ENCODE peak calls at places on chromosome 6, in nine cellular contexts. One of them, this sample, is unnamed.

GRCh38 chr6:109874621-109875020 is 103.5 kb upstream of the GPR6 start:
- DNase-seq in IMR-90: no peak
- DNase-seq in stimulated activated CD4-positive, alpha-beta T cell treated with anti-CD3 and anti-CD28 coated beads, TNF-alpha, amount 100 ng/mL, for 48 hours: no peak
- DNase-seq in RPMI8226: no peak
- DNase-seq in cardiac muscle cell: no peak
- DNase-seq in GM04504: no peak
- DNase-seq in fibroblast of lung: no peak
- DNase-seq in A172: no peak
- DNase-seq in activated CD4-positive, alpha-beta T cell treated with anti-CD3 and anti-CD28 coated beads, Interleukin-2, amount 50 U/mL, for 4 hours: no peak
- DNase-seq in this sample: no peak

GRCh38 chr6:165049362-165049761 is 260.0 kb downstream of the C6orf118 start:
- DNase-seq in IMR-90: no peak
- DNase-seq in stimulated activated CD4-positive, alpha-beta T cell treated with anti-CD3 and anti-CD28 coated beads, TNF-alpha, amount 100 ng/mL, for 48 hours: peak
- DNase-seq in RPMI8226: peak
- DNase-seq in cardiac muscle cell: peak
- DNase-seq in GM04504: no peak
- DNase-seq in fibroblast of lung: no peak
- DNase-seq in A172: peak
- DNase-seq in activated CD4-positive, alpha-beta T cell treated with anti-CD3 and anti-CD28 coated beads, Interleukin-2, amount 50 U/mL, for 4 hours: no peak
- DNase-seq in this sample: no peak

GRCh38 chr6:136969433-136969832 is 47.3 kb downstream of the SLC35D3 start:
- DNase-seq in IMR-90: no peak
- DNase-seq in stimulated activated CD4-positive, alpha-beta T cell treated with anti-CD3 and anti-CD28 coated beads, TNF-alpha, amount 100 ng/mL, for 48 hours: no peak
- DNase-seq in RPMI8226: no peak
- DNase-seq in cardiac muscle cell: no peak
- DNase-seq in GM04504: no peak
- DNase-seq in fibroblast of lung: no peak
- DNase-seq in A172: no peak
- DNase-seq in activated CD4-positive, alpha-beta T cell treated with anti-CD3 and anti-CD28 coated beads, Interleukin-2, amount 50 U/mL, for 4 hours: no peak
- DNase-seq in this sample: no peak

GRCh38 chr6:135897087-135897486 is 45.6 kb downstream of the PDE7B start:
- DNase-seq in IMR-90: no peak
- DNase-seq in stimulated activated CD4-positive, alpha-beta T cell treated with anti-CD3 and anti-CD28 coated beads, TNF-alpha, amount 100 ng/mL, for 48 hours: no peak
- DNase-seq in RPMI8226: no peak
- DNase-seq in cardiac muscle cell: no peak
- DNase-seq in GM04504: no peak
- DNase-seq in fibroblast of lung: no peak
- DNase-seq in A172: no peak
- DNase-seq in activated CD4-positive, alpha-beta T cell treated with anti-CD3 and anti-CD28 coated beads, Interleukin-2, amount 50 U/mL, for 4 hours: no peak
- DNase-seq in this sample: no peak

GRCh38 chr6:52635049-52635577 is 35.8 kb upstream of the TMEM14A start:
- DNase-seq in IMR-90: peak
- DNase-seq in stimulated activated CD4-positive, alpha-beta T cell treated with anti-CD3 and anti-CD28 coated beads, TNF-alpha, amount 100 ng/mL, for 48 hours: peak
- DNase-seq in RPMI8226: no peak
- DNase-seq in cardiac muscle cell: peak
- DNase-seq in GM04504: no peak
- DNase-seq in fibroblast of lung: no peak
- DNase-seq in A172: no peak
- DNase-seq in activated CD4-positive, alpha-beta T cell treated with anti-CD3 and anti-CD28 coated beads, Interleukin-2, amount 50 U/mL, for 4 hours: no peak
- DNase-seq in this sample: no peak

GRCh38 chr6:2129076-2129695 is 116.2 kb downstream of the GMDS start:
- DNase-seq in IMR-90: no peak
- DNase-seq in stimulated activated CD4-positive, alpha-beta T cell treated with anti-CD3 and anti-CD28 coated beads, TNF-alpha, amount 100 ng/mL, for 48 hours: no peak
- DNase-seq in RPMI8226: no peak
- DNase-seq in cardiac muscle cell: no peak
- DNase-seq in GM04504: no peak
- DNase-seq in fibroblast of lung: no peak
- DNase-seq in A172: no peak
- DNase-seq in activated CD4-positive, alpha-beta T cell treated with anti-CD3 and anti-CD28 coated beads, Interleukin-2, amount 50 U/mL, for 4 hours: no peak
- DNase-seq in this sample: no peak

GRCh38 chr6:157442296-157442695 is 61.3 kb downstream of the ZDHHC14 start:
- DNase-seq in IMR-90: peak
- DNase-seq in stimulated activated CD4-positive, alpha-beta T cell treated with anti-CD3 and anti-CD28 coated beads, TNF-alpha, amount 100 ng/mL, for 48 hours: no peak
- DNase-seq in RPMI8226: no peak
- DNase-seq in cardiac muscle cell: peak
- DNase-seq in GM04504: no peak
- DNase-seq in fibroblast of lung: peak
- DNase-seq in A172: peak
- DNase-seq in activated CD4-positive, alpha-beta T cell treated with anti-CD3 and anti-CD28 coated beads, Interleukin-2, amount 50 U/mL, for 4 hours: no peak
- DNase-seq in this sample: no peak

GRCh38 chr6:35728663-35729348 is 8.0 kb upstream of the ARMC12 start:
- DNase-seq in IMR-90: no peak
- DNase-seq in stimulated activated CD4-positive, alpha-beta T cell treated with anti-CD3 and anti-CD28 coated beads, TNF-alpha, amount 100 ng/mL, for 48 hours: no peak
- DNase-seq in RPMI8226: peak
- DNase-seq in cardiac muscle cell: no peak
- DNase-seq in GM04504: no peak
- DNase-seq in fibroblast of lung: no peak
- DNase-seq in A172: no peak
- DNase-seq in activated CD4-positive, alpha-beta T cell treated with anti-CD3 and anti-CD28 coated beads, Interleukin-2, amount 50 U/mL, for 4 hours: no peak
- DNase-seq in this sample: no peak

GRCh38 chr6:168217880-168218537 is 101.6 kb downstream of the DACT2 start:
- DNase-seq in IMR-90: no peak
- DNase-seq in stimulated activated CD4-positive, alpha-beta T cell treated with anti-CD3 and anti-CD28 coated beads, TNF-alpha, amount 100 ng/mL, for 48 hours: no peak
- DNase-seq in RPMI8226: peak
- DNase-seq in cardiac muscle cell: peak
- DNase-seq in GM04504: no peak
- DNase-seq in fibroblast of lung: no peak
- DNase-seq in A172: no peak
- DNase-seq in activated CD4-positive, alpha-beta T cell treated with anti-CD3 and anti-CD28 coated beads, Interleukin-2, amount 50 U/mL, for 4 hours: no peak
- DNase-seq in this sample: no peak

GRCh38 chr6:112781236-112781635 is 434.1 kb downstream of the RFPL4B start:
- DNase-seq in IMR-90: peak
- DNase-seq in stimulated activated CD4-positive, alpha-beta T cell treated with anti-CD3 and anti-CD28 coated beads, TNF-alpha, amount 100 ng/mL, for 48 hours: no peak
- DNase-seq in RPMI8226: no peak
- DNase-seq in cardiac muscle cell: peak
- DNase-seq in GM04504: no peak
- DNase-seq in fibroblast of lung: peak
- DNase-seq in A172: peak
- DNase-seq in activated CD4-positive, alpha-beta T cell treated with anti-CD3 and anti-CD28 coated beads, Interleukin-2, amount 50 U/mL, for 4 hours: no peak
- DNase-seq in this sample: peak

GRCh38 chr6:24229694-24230093 is 103.7 kb downstream of the NRSN1 start:
- DNase-seq in IMR-90: no peak
- DNase-seq in stimulated activated CD4-positive, alpha-beta T cell treated with anti-CD3 and anti-CD28 coated beads, TNF-alpha, amount 100 ng/mL, for 48 hours: no peak
- DNase-seq in RPMI8226: no peak
- DNase-seq in cardiac muscle cell: no peak
- DNase-seq in GM04504: no peak
- DNase-seq in fibroblast of lung: no peak
- DNase-seq in A172: no peak
- DNase-seq in activated CD4-positive, alpha-beta T cell treated with anti-CD3 and anti-CD28 coated beads, Interleukin-2, amount 50 U/mL, for 4 hours: no peak
- DNase-seq in this sample: no peak

GRCh38 chr6:31057426-31058003 is 47.2 kb downstream of the MUC22 start:
- DNase-seq in IMR-90: peak
- DNase-seq in stimulated activated CD4-positive, alpha-beta T cell treated with anti-CD3 and anti-CD28 coated beads, TNF-alpha, amount 100 ng/mL, for 48 hours: no peak
- DNase-seq in RPMI8226: no peak
- DNase-seq in cardiac muscle cell: peak
- DNase-seq in GM04504: no peak
- DNase-seq in fibroblast of lung: peak
- DNase-seq in A172: peak
- DNase-seq in activated CD4-positive, alpha-beta T cell treated with anti-CD3 and anti-CD28 coated beads, Interleukin-2, amount 50 U/mL, for 4 hours: no peak
- DNase-seq in this sample: no peak

GRCh38 chr6:23181301-23182110 is 612.1 kb downstream of the HDGFL1 start:
- DNase-seq in IMR-90: no peak
- DNase-seq in stimulated activated CD4-positive, alpha-beta T cell treated with anti-CD3 and anti-CD28 coated beads, TNF-alpha, amount 100 ng/mL, for 48 hours: no peak
- DNase-seq in RPMI8226: no peak
- DNase-seq in cardiac muscle cell: no peak
- DNase-seq in GM04504: no peak
- DNase-seq in fibroblast of lung: no peak
- DNase-seq in A172: no peak
- DNase-seq in activated CD4-positive, alpha-beta T cell treated with anti-CD3 and anti-CD28 coated beads, Interleukin-2, amount 50 U/mL, for 4 hours: no peak
- DNase-seq in this sample: no peak

GRCh38 chr6:161333410-161333809 is 59.5 kb upstream of the AGPAT4 start:
- DNase-seq in IMR-90: no peak
- DNase-seq in stimulated activated CD4-positive, alpha-beta T cell treated with anti-CD3 and anti-CD28 coated beads, TNF-alpha, amount 100 ng/mL, for 48 hours: no peak
- DNase-seq in RPMI8226: no peak
- DNase-seq in cardiac muscle cell: no peak
- DNase-seq in GM04504: no peak
- DNase-seq in fibroblast of lung: no peak
- DNase-seq in A172: no peak
- DNase-seq in activated CD4-positive, alpha-beta T cell treated with anti-CD3 and anti-CD28 coated beads, Interleukin-2, amount 50 U/mL, for 4 hours: no peak
- DNase-seq in this sample: no peak

GRCh38 chr6:108737594-108738546 is 110.4 kb upstream of the ARMC2 start:
- DNase-seq in IMR-90: peak
- DNase-seq in stimulated activated CD4-positive, alpha-beta T cell treated with anti-CD3 and anti-CD28 coated beads, TNF-alpha, amount 100 ng/mL, for 48 hours: peak
- DNase-seq in RPMI8226: no peak
- DNase-seq in cardiac muscle cell: peak
- DNase-seq in GM04504: peak
- DNase-seq in fibroblast of lung: peak
- DNase-seq in A172: peak
- DNase-seq in activated CD4-positive, alpha-beta T cell treated with anti-CD3 and anti-CD28 coated beads, Interleukin-2, amount 50 U/mL, for 4 hours: no peak
- DNase-seq in this sample: no peak

GRCh38 chr6:126076992-126077664 is 90.8 kb downstream of the TRMT11 start:
- DNase-seq in IMR-90: no peak
- DNase-seq in stimulated activated CD4-positive, alpha-beta T cell treated with anti-CD3 and anti-CD28 coated beads, TNF-alpha, amount 100 ng/mL, for 48 hours: no peak
- DNase-seq in RPMI8226: no peak
- DNase-seq in cardiac muscle cell: no peak
- DNase-seq in GM04504: no peak
- DNase-seq in fibroblast of lung: peak
- DNase-seq in A172: no peak
- DNase-seq in activated CD4-positive, alpha-beta T cell treated with anti-CD3 and anti-CD28 coated beads, Interleukin-2, amount 50 U/mL, for 4 hours: no peak
- DNase-seq in this sample: no peak

GRCh38 chr6:26230336-26230735 is 134.7 kb upstream of the BTN3A2 start:
- DNase-seq in IMR-90: no peak
- DNase-seq in stimulated activated CD4-positive, alpha-beta T cell treated with anti-CD3 and anti-CD28 coated beads, TNF-alpha, amount 100 ng/mL, for 48 hours: no peak
- DNase-seq in RPMI8226: no peak
- DNase-seq in cardiac muscle cell: no peak
- DNase-seq in GM04504: no peak
- DNase-seq in fibroblast of lung: no peak
- DNase-seq in A172: no peak
- DNase-seq in activated CD4-positive, alpha-beta T cell treated with anti-CD3 and anti-CD28 coated beads, Interleukin-2, amount 50 U/mL, for 4 hours: no peak
- DNase-seq in this sample: no peak

GRCh38 chr6:138115191-138115590 is 8.0 kb upstream of the PERP start:
- DNase-seq in IMR-90: no peak
- DNase-seq in stimulated activated CD4-positive, alpha-beta T cell treated with anti-CD3 and anti-CD28 coated beads, TNF-alpha, amount 100 ng/mL, for 48 hours: no peak
- DNase-seq in RPMI8226: peak
- DNase-seq in cardiac muscle cell: no peak
- DNase-seq in GM04504: no peak
- DNase-seq in fibroblast of lung: no peak
- DNase-seq in A172: no peak
- DNase-seq in activated CD4-positive, alpha-beta T cell treated with anti-CD3 and anti-CD28 coated beads, Interleukin-2, amount 50 U/mL, for 4 hours: no peak
- DNase-seq in this sample: no peak

GRCh38 chr6:133377219-133377618 is 136.1 kb downstream of the EYA4 start:
- DNase-seq in IMR-90: no peak
- DNase-seq in stimulated activated CD4-positive, alpha-beta T cell treated with anti-CD3 and anti-CD28 coated beads, TNF-alpha, amount 100 ng/mL, for 48 hours: no peak
- DNase-seq in RPMI8226: peak
- DNase-seq in cardiac muscle cell: no peak
- DNase-seq in GM04504: no peak
- DNase-seq in fibroblast of lung: no peak
- DNase-seq in A172: no peak
- DNase-seq in activated CD4-positive, alpha-beta T cell treated with anti-CD3 and anti-CD28 coated beads, Interleukin-2, amount 50 U/mL, for 4 hours: no peak
- DNase-seq in this sample: no peak

GRCh38 chr6:7251861-7252260 is 61.1 kb downstream of the SSR1 start:
- DNase-seq in IMR-90: no peak
- DNase-seq in stimulated activated CD4-positive, alpha-beta T cell treated with anti-CD3 and anti-CD28 coated beads, TNF-alpha, amount 100 ng/mL, for 48 hours: no peak
- DNase-seq in RPMI8226: no peak
- DNase-seq in cardiac muscle cell: no peak
- DNase-seq in GM04504: no peak
- DNase-seq in fibroblast of lung: no peak
- DNase-seq in A172: no peak
- DNase-seq in activated CD4-positive, alpha-beta T cell treated with anti-CD3 and anti-CD28 coated beads, Interleukin-2, amount 50 U/mL, for 4 hours: no peak
- DNase-seq in this sample: no peak

GRCh38 chr6:81748946-81749345 is 3.5 kb downstream of the TENT5A start:
- DNase-seq in IMR-90: no peak
- DNase-seq in stimulated activated CD4-positive, alpha-beta T cell treated with anti-CD3 and anti-CD28 coated beads, TNF-alpha, amount 100 ng/mL, for 48 hours: no peak
- DNase-seq in RPMI8226: no peak
- DNase-seq in cardiac muscle cell: no peak
- DNase-seq in GM04504: no peak
- DNase-seq in fibroblast of lung: no peak
- DNase-seq in A172: no peak
- DNase-seq in activated CD4-positive, alpha-beta T cell treated with anti-CD3 and anti-CD28 coated beads, Interleukin-2, amount 50 U/mL, for 4 hours: no peak
- DNase-seq in this sample: no peak

GRCh38 chr6:27138837-27139752 is 108.4 kb upstream of the PRSS16 start:
- DNase-seq in IMR-90: peak
- DNase-seq in stimulated activated CD4-positive, alpha-beta T cell treated with anti-CD3 and anti-CD28 coated beads, TNF-alpha, amount 100 ng/mL, for 48 hours: peak
- DNase-seq in RPMI8226: peak
- DNase-seq in cardiac muscle cell: peak
- DNase-seq in GM04504: no peak
- DNase-seq in fibroblast of lung: peak
- DNase-seq in A172: no peak
- DNase-seq in activated CD4-positive, alpha-beta T cell treated with anti-CD3 and anti-CD28 coated beads, Interleukin-2, amount 50 U/mL, for 4 hours: peak
- DNase-seq in this sample: no peak

GRCh38 chr6:13289789-13290318 is 38.5 kb downstream of the TBC1D7 start:
- DNase-seq in IMR-90: no peak
- DNase-seq in stimulated activated CD4-positive, alpha-beta T cell treated with anti-CD3 and anti-CD28 coated beads, TNF-alpha, amount 100 ng/mL, for 48 hours: no peak
- DNase-seq in RPMI8226: no peak
- DNase-seq in cardiac muscle cell: no peak
- DNase-seq in GM04504: no peak
- DNase-seq in fibroblast of lung: no peak
- DNase-seq in A172: no peak
- DNase-seq in activated CD4-positive, alpha-beta T cell treated with anti-CD3 and anti-CD28 coated beads, Interleukin-2, amount 50 U/mL, for 4 hours: no peak
- DNase-seq in this sample: no peak

This sample was measured in brain pericyte.